ENCODE peak calls at places on chromosomes 2 and 18, in six cellular contexts. L, H, C, G, O and X are unnamed samples.

GRCh38 chr2:148209598-148209997 is 188.7 kb downstream of the MBD5 start:
- DNase-seq in H (no peak), C (no peak), G (no peak), L (no peak), O (peak; percentile 6), X (no peak)

GRCh38 chr2:120867290-120868231 is 131.9 kb downstream of the GLI2 start:
- DNase-seq in H (no peak), O (peak; percentile 75), C (no peak), G (peak; percentile 90), L (peak; percentile 71), X (peak; percentile 75)

GRCh38 chr18:295756-296155 is 27.9 kb upstream of the THOC1 start:
- DNase-seq in H (no peak), C (no peak), G (no peak), O (no peak), L (no peak), X (no peak)

GRCh38 chr2:121151311-121152109 is 133.5 kb downstream of the TFCP2L1 start:
- DNase-seq in G (no peak), L (no peak), O (peak; percentile 44), C (peak; percentile 84), H (no peak), X (no peak)

GRCh38 chr2:218282173-218282991 is 9.9 kb downstream of the TMBIM1 start:
- DNase-seq in L (no peak), G (peak; percentile 53), C (no peak), O (peak; percentile 54), H (no peak), X (peak; percentile 70)

GRCh38 chr2:179588486-179589145 is 272.8 kb downstream of the ZNF385B start:
- DNase-seq in C (no peak), L (no peak), H (no peak), O (no peak), G (no peak), X (no peak)

GRCh38 chr2:85911836-85912692 is 23.3 kb upstream of the ST3GAL5 start:
- DNase-seq in G (peak; percentile 46), H (no peak), C (no peak), L (no peak), O (peak; percentile 64), X (no peak)

GRCh38 chr2:1448009-1448408 is 34.7 kb downstream of the TPO start:
- DNase-seq in H (no peak), L (no peak), C (no peak), G (no peak), O (no peak), X (no peak)

GRCh38 chr2:12821656-12822055 is 104.9 kb downstream of the TRIB2 start:
- DNase-seq in H (no peak), G (no peak), L (no peak), O (no peak), C (no peak), X (no peak)

GRCh38 chr18:59898609-59899297 is 1.0 kb upstream of the PMAIP1 start:
- DNase-seq in G (no peak), L (no peak), H (no peak), C (peak; percentile 67), O (no peak), X (no peak)

GRCh38 chr2:234003972-234004617 is 46.4 kb upstream of the SPP2 start:
- DNase-seq in G (no peak), H (no peak), L (no peak), O (no peak), C (no peak), X (no peak)

GRCh38 chr2:27907547-27907946 is 17.0 kb downstream of the BABAM2 start:
- DNase-seq in C (no peak), O (no peak), L (no peak), H (no peak), G (no peak), X (no peak)

DNA sequence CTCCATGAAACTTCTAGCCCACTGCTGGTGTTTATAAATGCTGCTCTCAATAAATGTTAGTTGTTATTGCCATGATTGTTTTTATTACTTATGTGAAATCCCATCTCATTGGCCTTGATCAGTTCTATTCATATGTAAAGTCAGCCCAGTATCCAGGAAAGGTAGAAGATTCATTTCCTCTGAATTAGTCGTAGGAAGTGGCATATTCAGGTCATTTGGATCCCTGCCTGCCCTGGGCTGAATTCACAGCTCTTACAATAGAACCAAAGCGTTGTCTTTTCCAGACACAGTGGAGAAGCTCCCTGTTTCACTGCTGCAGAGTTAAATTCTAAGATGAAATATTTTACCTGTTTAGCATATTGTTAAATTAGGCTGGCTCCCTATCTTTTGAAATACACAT is 70.3 kb downstream of the MAIP1 start:
- DNase-seq in G (no peak), H (no peak), C (no peak), O (no peak), L (no peak), X (no peak)
- H3K27ac ChIP-seq in G (no peak overlapping the region), H (no peak overlapping the region), C (no peak overlapping the region), O (no peak overlapping the region), L (peak overlapping the region; percentile 17), X (no peak overlapping the region)

DNA sequence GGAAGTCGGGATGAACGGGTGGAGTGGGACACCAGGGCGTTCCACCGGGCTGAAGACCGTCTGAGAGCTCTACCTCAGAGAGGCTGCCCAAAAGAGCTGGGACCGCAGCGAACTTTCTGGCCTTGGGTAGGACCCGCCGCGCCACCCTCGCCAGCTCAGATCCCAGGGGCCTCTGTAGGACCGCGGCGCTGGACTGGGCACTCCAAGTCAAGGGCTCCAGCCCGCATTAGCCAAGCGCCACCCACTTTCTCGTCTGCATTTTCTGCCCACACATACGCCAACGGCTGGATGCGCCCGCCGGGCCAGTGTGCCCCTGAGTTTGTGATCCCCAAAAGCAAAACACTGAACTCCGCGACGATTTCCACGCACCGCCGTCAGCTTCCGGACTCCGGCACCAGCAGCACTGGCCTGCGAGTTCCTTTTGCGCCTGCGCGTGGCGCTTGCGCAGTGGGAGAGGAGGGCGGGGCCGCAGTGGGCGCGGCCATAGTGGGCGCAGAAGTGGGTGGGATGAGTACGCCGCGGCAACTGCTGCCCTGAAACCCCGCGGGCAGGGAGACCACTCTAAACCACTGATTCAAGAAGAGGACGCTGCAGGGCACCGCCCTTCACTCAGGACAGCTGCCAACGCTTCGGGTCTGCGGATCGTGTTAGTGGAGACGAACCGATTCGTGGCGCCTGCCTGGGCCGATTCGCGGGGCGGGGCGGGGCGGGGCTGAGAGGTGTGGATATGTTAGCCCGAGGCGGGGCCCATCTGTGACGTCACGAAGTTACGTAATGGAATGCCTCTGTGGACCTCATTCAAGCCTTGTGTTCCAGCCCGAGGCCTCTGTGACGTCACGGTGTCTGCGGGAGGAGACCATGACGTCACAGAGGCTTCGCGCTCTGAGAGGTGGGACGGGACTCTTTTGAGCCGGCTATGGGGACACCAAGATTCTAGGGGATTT is 10.5 kb downstream of the OSR1 start:
- DNase-seq in H (peak; percentile 91), O (peak; percentile 97), G (peak; percentile 98), L (peak; percentile 99), C (peak; percentile 95), X (peak; percentile 92)
- H3K27ac ChIP-seq in H (peak overlapping the region; percentile 93), O (peak overlapping the region; percentile 96), G (peak overlapping the region; percentile 93), L (peak overlapping the region; percentile 94), C (peak overlapping the region; percentile 82), X (peak overlapping the region; percentile 91)

DNA sequence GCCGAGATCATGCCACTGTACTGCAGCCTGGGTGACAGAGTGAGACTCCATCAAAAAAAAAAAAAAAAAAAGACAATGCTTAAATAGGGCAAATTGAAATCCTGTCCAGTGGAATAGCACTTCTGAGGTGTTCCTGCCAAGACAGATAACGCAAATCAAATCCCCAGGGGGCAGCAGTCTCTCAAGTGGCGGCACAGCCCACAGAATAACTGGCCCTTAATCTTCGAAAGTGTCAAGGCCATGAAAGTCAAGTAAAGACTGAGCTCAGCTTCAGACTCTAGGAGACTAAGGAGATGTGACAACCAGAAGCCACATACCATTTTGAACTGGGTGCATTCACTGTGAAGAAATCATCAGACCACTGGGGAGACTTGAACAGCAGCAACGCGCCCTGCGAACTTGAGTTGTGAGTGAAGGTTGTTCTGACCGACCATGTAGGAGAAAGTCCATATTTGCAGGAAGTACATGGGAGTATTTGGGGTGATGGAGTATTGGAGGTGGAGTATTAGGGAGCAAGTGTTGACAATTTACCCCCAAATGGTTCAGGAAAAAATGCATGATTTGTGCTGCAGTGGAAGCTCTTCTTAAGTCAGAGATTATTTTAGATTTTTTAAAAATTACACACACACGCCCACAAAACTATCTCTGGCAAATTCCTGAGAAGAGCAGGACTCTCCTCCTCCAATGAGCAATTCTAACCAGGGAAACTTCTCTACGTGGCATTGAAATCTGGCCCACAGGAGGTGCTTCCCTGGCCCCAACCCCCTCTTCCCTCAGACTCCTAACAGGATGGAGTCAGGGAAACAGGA is 65.8 kb upstream of the ASAP2 start:
- DNase-seq in H (no peak), C (peak; percentile 26), O (no peak), L (no peak), G (no peak), X (no peak)
- H3K27ac ChIP-seq in H (no peak overlapping the region), C (no peak overlapping the region), O (peak overlapping the region; percentile 65), L (no peak overlapping the region), G (no peak overlapping the region), X (no peak overlapping the region)

GRCh38 chr2:127015106-127015910 is 91.6 kb downstream of the BIN1 start:
- DNase-seq in L (no peak), H (no peak), G (no peak), O (no peak), C (no peak), X (no peak)
- H3K27ac ChIP-seq in L (no peak overlapping the region), H (no peak overlapping the region), G (no peak overlapping the region), O (no peak overlapping the region), C (no peak overlapping the region), X (no peak overlapping the region)

GRCh38 chr2:96146881-96147592 is 1.8 kb upstream of the DUSP2 start:
- DNase-seq in H (no peak), O (no peak), G (no peak), C (no peak), L (no peak), X (no peak)

GRCh38 chr2:96146151-96146880 is 1.1 kb upstream of the DUSP2 start:
- DNase-seq in G (peak; percentile 55), L (no peak), H (peak; percentile 88), C (peak; percentile 58), O (no peak), X (peak; percentile 35)

GRCh38 chr2:96147593-96148201 is 2.5 kb upstream of the DUSP2 start:
- DNase-seq in C (no peak), G (no peak), H (no peak), O (no peak), L (no peak), X (no peak)

GRCh38 chr2:96150007-96150406 is 4.8 kb upstream of the DUSP2 start:
- DNase-seq in G (no peak), O (peak; percentile 2), L (no peak), H (no peak), C (no peak), X (no peak)

GRCh38 chr2:96148410-96149217 is 3.4 kb upstream of the DUSP2 start:
- DNase-seq in H (peak; percentile 95), C (peak; percentile 77), L (peak; percentile 44), O (peak; percentile 86), G (peak; percentile 42), X (no peak)
- H3K27ac ChIP-seq in H (peak overlapping the region; percentile 98), C (peak overlapping the region; percentile 34), L (no peak overlapping the region), O (peak overlapping the region; percentile 79), G (no peak overlapping the region), X (no peak overlapping the region)